ENCODE peak calls at places on chromosomes 12 and 14, in eight cellular contexts. J, R, K, O, G, F, S and X are unnamed samples.

GRCh38 chr12:22625671-22626251 is 790 bp downstream of the ETNK1 start:
- DNase-seq in J (peak), R (peak), K (peak), O (peak), G (peak), F (peak), S (peak), X (peak)

GRCh38 chr14:86780461-86780860 is 1212.5 kb downstream of the GALC start:
- DNase-seq in J (no peak), R (no peak), K (no peak), O (no peak), G (no peak), F (no peak), S (no peak), X (no peak)

GRCh38 chr12:47767197-47767724 is 5.8 kb upstream of the SLC48A1 start:
- DNase-seq in J (peak), R (peak), K (peak), O (no peak), G (no peak), F (peak), S (peak), X (peak)

GRCh38 chr12:9943244-9943643 is 11.1 kb upstream of the CLEC2A start:
- DNase-seq in J (no peak), R (no peak), K (no peak), O (no peak), G (no peak), F (no peak), S (no peak), X (no peak)

GRCh38 chr12:74816398-74817175 is 279.0 kb downstream of the ATXN7L3B start:
- DNase-seq in J (no peak), R (no peak), K (no peak), O (no peak), G (no peak), F (no peak), S (peak), X (no peak)

GRCh38 chr12:2922329-2922728 is 31.6 kb downstream of the TULP3 start:
- DNase-seq in J (no peak), R (no peak), K (no peak), O (no peak), G (no peak), F (peak), S (no peak), X (no peak)

GRCh38 chr12:1532796-1533195 is 61.6 kb downstream of the FBXL14 start:
- DNase-seq in J (no peak), R (peak), K (no peak), O (no peak), G (no peak), F (no peak), S (no peak), X (no peak)

GRCh38 chr12:64526859-64527258 is 74.9 kb downstream of the TBK1 start:
- DNase-seq in J (no peak), R (no peak), K (no peak), O (no peak), G (peak), F (no peak), S (no peak), X (no peak)

GRCh38 chr14:67018720-67019119 is 170.5 kb upstream of the GARIN2 start:
- DNase-seq in J (no peak), R (no peak), K (no peak), O (peak), G (no peak), F (no peak), S (no peak), X (no peak)

GRCh38 chr14:100807496-100807895 is 18.4 kb upstream of the MEG3 start:
- DNase-seq in J (no peak), R (no peak), K (no peak), O (no peak), G (no peak), F (no peak), S (no peak), X (no peak)

GRCh38 chr12:58584885-58585284 is 335.4 kb downstream of the LRIG3 start:
- DNase-seq in J (no peak), R (no peak), K (no peak), O (no peak), G (no peak), F (peak), S (no peak), X (no peak)

GRCh38 chr14:63833728-63834127 is 19.1 kb upstream of the SYNE2 start:
- DNase-seq in J (no peak), R (no peak), K (no peak), O (no peak), G (peak), F (no peak), S (peak), X (peak)

GRCh38 chr12:82596484-82596883 is 90.2 kb upstream of the TMTC2 start:
- DNase-seq in J (no peak), R (no peak), K (no peak), O (no peak), G (no peak), F (no peak), S (no peak), X (no peak)

GRCh38 chr12:52251367-52252055 is 18.5 kb downstream of the KRT7 start:
- DNase-seq in J (no peak), R (no peak), K (no peak), O (no peak), G (no peak), F (no peak), S (peak), X (no peak)

GRCh38 chr12:32926963-32927362 is 30.4 kb upstream of the PKP2 start:
- DNase-seq in J (no peak), R (no peak), K (no peak), O (no peak), G (no peak), F (no peak), S (no peak), X (no peak)

GRCh38 chr14:78448483-78449094 is 278.4 kb downstream of the NRXN3 start:
- DNase-seq in J (peak), R (peak), K (peak), O (peak), G (peak), F (no peak), S (peak), X (peak)

GRCh38 chr14:70254476-70254961 is 65.8 kb upstream of the SLC8A3 start:
- DNase-seq in J (peak), R (peak), K (no peak), O (no peak), G (peak), F (peak), S (peak), X (no peak)

GRCh38 chr12:110339184-110339952 is 58.3 kb downstream of the ATP2A2 start:
- DNase-seq in J (no peak), R (no peak), K (no peak), O (no peak), G (no peak), F (no peak), S (no peak), X (no peak)

GRCh38 chr14:69657961-69658360 is 46.6 kb downstream of the SUSD6 start:
- DNase-seq in J (no peak), R (no peak), K (no peak), O (no peak), G (no peak), F (peak), S (no peak), X (no peak)

DNA sequence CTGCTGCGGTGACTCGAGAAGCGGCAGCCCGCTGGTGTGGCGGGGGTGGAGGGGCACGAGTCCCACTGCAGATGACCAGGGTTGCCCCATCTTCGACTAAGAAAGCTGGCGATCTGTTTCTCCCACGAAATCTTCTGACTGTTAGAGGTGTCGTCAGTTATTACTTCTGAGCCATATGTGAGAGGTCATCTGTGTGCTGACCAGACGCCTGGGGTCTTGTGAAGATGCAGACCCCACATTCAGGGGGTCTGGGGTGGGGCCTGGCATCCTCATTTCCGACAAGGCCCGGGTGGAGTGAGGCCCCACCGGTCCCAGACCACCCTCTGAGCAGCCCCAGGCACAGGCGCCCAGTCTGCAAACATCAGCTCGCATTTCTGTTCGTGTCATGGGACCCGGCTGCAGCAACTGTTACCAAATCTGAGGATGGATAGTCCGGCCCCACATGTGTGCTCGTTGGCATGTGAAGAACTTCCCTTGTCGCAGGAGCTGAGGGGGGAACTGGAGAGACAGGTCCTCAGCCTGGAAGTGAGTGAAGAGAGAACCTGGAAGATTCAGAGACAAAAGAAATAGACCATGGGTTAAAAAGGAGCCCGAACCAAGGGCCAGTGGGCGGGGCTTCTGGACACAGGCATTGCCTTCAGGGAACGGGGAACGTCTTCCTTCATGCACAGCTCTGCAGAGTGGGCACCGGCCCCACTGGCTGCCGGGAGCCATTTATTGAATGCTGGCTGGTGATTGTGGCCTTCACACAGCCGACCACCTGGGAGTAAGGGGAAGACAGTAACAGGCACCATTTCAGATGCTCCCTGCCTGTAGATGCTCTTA is 135.2 kb downstream of the ADGRD1 start:
- DNase-seq in J (no peak), R (no peak), K (no peak), O (no peak), G (no peak), F (no peak), S (no peak), X (no peak)
- H3K4me3 ChIP-seq in J (no peak), R (no peak), K (no peak), O (no peak), G (no peak), F (no peak), S (no peak), X (no peak)

GRCh38 chr14:25904446-25904845 is 693.4 kb downstream of the NOVA1 start:
- DNase-seq in J (no peak), R (no peak), K (no peak), O (no peak), G (no peak), F (no peak), S (no peak), X (no peak)

GRCh38 chr14:25911831-25912230 is 686.0 kb downstream of the NOVA1 start:
- DNase-seq in J (no peak), R (no peak), K (no peak), O (no peak), G (no peak), F (no peak), S (no peak), X (no peak)

GRCh38 chr14:25909361-25909760 is 688.5 kb downstream of the NOVA1 start:
- DNase-seq in J (no peak), R (no peak), K (no peak), O (no peak), G (no peak), F (no peak), S (no peak), X (no peak)

DNA sequence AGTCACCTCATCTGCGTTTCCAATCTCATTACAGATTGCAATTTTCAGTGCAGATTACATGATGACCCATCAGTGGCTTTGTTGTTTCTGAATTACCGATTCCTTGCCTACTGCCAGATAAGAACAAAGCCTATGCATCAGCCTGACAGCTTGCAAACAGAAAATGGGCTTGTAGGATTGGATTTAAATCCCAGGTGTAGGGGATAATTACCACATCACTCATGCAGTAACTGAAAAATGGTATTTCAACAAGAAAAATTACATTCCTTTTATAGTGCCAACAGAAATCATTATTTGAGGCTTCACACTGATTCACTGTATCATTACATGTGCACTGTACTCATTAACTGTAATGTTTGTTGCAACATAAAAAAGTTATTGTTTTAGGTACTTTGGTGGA is 689.1 kb downstream of the NOVA1 start:
- DNase-seq in J (no peak), R (no peak), K (no peak), O (no peak), G (no peak), F (no peak), S (no peak), X (no peak)
- H3K4me2 ChIP-seq in J (no peak), R (no peak), K (no peak), O (no peak), G (no peak), F (no peak), S (no peak), X (no peak)

DNA sequence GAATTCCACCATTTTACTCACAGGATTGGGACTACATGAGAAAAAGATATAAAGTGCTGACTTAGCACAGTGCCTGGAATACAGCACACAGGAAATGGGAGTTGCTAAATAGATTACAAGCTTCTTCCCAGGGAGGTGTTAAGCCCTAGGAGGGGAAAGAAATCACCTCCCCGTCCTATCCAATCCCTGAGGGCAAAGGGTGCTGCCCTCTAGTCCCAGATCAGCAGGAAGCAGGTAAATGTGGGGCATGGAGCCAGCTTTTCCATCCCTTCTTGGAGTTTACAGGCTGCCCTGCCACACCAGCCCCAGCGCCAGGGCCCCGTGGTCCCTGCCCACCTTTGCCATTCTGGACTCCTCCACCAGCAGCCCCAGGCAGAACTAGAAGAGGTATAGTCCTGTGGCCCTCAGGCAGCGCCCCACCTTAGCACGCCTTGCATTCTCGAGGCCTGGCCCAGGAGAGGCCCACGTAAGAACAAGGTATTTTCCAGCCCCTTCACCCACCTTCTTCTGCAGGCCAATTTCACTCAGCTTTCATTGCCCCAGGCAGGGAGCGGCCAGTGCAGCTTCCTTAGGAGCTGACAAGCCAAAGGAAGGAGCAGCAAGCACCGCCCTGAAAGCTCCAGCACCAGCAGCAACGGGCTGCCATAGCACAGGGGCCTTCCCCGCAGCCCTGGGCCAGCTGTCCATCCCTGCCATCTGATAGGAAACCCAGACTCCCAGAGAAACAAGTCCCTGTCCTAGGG is 28.8 kb upstream of the RPLP0 start:
- DNase-seq in J (no peak), R (no peak), K (no peak), O (no peak), G (peak), F (no peak), S (peak), X (no peak)
- TF ChIP-seq CTCF in J (no peak), R (no peak), K (no peak), O (no peak), G (no peak), F (no peak), S (no peak), X (no peak)

DNA sequence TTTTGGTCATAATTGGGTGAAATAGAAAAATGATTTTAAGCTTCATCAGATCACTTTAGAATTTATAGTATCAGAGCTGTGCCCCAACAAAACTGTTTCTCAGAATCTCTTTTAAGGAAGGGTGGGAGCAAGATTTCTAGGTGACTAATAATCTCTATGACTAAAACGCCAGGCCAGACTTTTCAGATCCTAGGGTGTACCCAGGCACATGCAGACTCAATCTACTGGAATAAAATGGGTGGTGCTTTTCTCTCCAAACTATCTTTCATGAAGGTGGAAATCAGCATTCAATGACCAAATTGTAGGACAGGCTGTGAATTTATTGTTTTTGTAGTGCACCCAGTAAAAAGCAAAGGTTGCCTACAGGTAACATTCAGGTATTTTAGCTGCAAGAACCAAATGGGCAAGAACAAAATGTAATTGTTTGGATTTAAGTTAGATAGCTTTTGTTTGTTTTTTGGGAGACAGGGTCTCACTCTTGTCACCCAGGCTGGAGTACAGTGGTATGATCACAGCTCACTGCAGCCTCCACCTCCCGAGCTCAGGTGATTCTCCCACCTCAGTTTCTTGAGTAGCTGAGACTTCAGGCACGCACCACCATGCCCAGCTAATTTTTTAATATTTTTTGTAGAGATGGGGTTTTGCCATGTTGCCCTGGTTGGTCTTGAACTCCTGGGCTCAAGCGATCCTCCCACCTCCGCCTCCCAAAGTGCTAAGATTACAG is 49.5 kb downstream of the PPP2R5C start:
- DNase-seq in J (peak), R (no peak), K (no peak), O (no peak), G (no peak), F (peak), S (no peak), X (no peak)
- H3K4me3 ChIP-seq in J (peak), R (peak), K (peak), O (peak), G (peak), F (peak), S (peak), X (peak)

GRCh38 chr14:61202124-61202523 is 79.0 kb downstream of the TMEM30B start:
- DNase-seq in J (no peak), R (no peak), K (no peak), O (no peak), G (no peak), F (no peak), S (no peak), X (peak)

GRCh38 chr14:61197416-61197815 is 83.7 kb downstream of the TMEM30B start:
- DNase-seq in J (no peak), R (no peak), K (no peak), O (no peak), G (no peak), F (no peak), S (no peak), X (no peak)

GRCh38 chr14:61201171-61201570 is 80.0 kb downstream of the TMEM30B start:
- DNase-seq in J (no peak), R (no peak), K (no peak), O (no peak), G (no peak), F (no peak), S (no peak), X (no peak)

GRCh38 chr14:61203059-61203753 is 77.9 kb downstream of the TMEM30B start:
- DNase-seq in J (no peak), R (no peak), K (no peak), O (no peak), G (no peak), F (no peak), S (no peak), X (no peak)
- H3K4me2 ChIP-seq in J (no peak), R (no peak), K (no peak), O (no peak), G (no peak), F (no peak), S (peak), X (peak)

GRCh38 chr12:29024117-29024516 is 125.0 kb upstream of the FAR2 start:
- DNase-seq in J (no peak), R (no peak), K (no peak), O (no peak), G (peak), F (no peak), S (no peak), X (no peak)
- TF ChIP-seq CTCF in J (no peak), R (peak), K (peak), O (no peak), G (peak), F (peak), S (no peak), X (peak)

GRCh38 chr12:50271724-50272247 is 11.5 kb downstream of the LIMA1 start:
- DNase-seq in J (peak), R (no peak), K (no peak), O (no peak), G (no peak), F (peak), S (no peak), X (no peak)
- H3K4me3 ChIP-seq in J (peak), R (no peak), K (no peak), O (no peak), G (no peak), F (no peak), S (no peak), X (no peak)

GRCh38 chr14:52948039-52948438 is 2.8 kb downstream of the FERMT2 start:
- DNase-seq in J (no peak), R (no peak), K (no peak), O (no peak), G (no peak), F (no peak), S (no peak), X (no peak)
- H3K4me2 ChIP-seq in J (peak), R (no peak), K (no peak), O (no peak), G (peak), F (peak), S (peak), X (no peak)

GRCh38 chr12:53791735-53792326 is 40.1 kb upstream of the CISTR start:
- DNase-seq in J (no peak), R (peak), K (peak), O (no peak), G (no peak), F (no peak), S (peak), X (peak)
- TF ChIP-seq CTCF in J (peak), R (peak), K (peak), O (peak), G (peak), F (peak), S (peak), X (peak)